ENCODE peak calls at places on chromosomes 11 and 22, in six cellular contexts. P is activated T-cell treated with anti-CD3 and anti-CD28 coated beads, Interleukin-2, amount 50 U/mL, for 1 hour; E is lung; M is naive B cell; N is mesenteric fat pad; R is neural crest cell. T is an unnamed sample.

GRCh38 chr22:37334461-37334858 is 52.2 kb downstream of the CYTH4 start:
- DNase-seq in N (no peak), E (no peak), R (no peak), M (no peak), P (no peak), T (no peak)

GRCh38 chr11:133841279-133842043 is 3.9 kb downstream of the SPATA19 start:
- DNase-seq in N (no peak), E (peak), P (no peak), R (no peak), M (no peak), T (no peak)

GRCh38 chr11:44992181-44992582 is 41.5 kb upstream of the TP53I11 start:
- DNase-seq in P (no peak), R (no peak), M (no peak), N (no peak), E (no peak), T (peak)

GRCh38 chr22:19631899-19632670 is 82.2 kb upstream of the SEPTIN5 start:
- DNase-seq in E (no peak), M (no peak), N (peak), R (peak), P (no peak), T (no peak)

GRCh38 chr11:92886243-92886905 is 83.1 kb upstream of the MTNR1B start:
- DNase-seq in R (peak), P (no peak), N (no peak), M (no peak), E (no peak), T (no peak)

GRCh38 chr11:111538407-111539114 is 2.0 kb upstream of the LAYN start:
- DNase-seq in M (no peak), P (no peak), E (no peak), R (no peak), N (no peak), T (no peak)

GRCh38 chr11:118691926-118692830 is 12.7 kb upstream of the TREH start:
- DNase-seq in R (no peak), N (no peak), E (no peak), M (no peak), P (peak), T (no peak)

GRCh38 chr11:9763301-9763700 is 99.4 kb downstream of the SWAP70 start:
- DNase-seq in M (no peak), P (no peak), N (no peak), R (no peak), E (no peak), T (no peak)

GRCh38 chr11:65422633-65423515 is at the start of gene NEAT1:
- DNase-seq in M (peak), P (peak), R (peak), E (peak), N (peak), T (peak)

GRCh38 chr11:72585762-72586590 is 88.2 kb downstream of the PDE2A start:
- DNase-seq in N (no peak), R (peak), M (peak), P (peak), E (peak), T (no peak)

GRCh38 chr11:3700910-3701309 is 29.7 kb upstream of the CHRNA10 start:
- DNase-seq in E (no peak), R (no peak), N (no peak), M (no peak), P (no peak), T (no peak)

GRCh38 chr11:83971063-83971462 is 684.9 kb upstream of the CCDC90B start:
- DNase-seq in M (no peak), R (no peak), N (no peak), E (no peak), P (no peak), T (peak)

GRCh38 chr11:111336582-111337256 is 38.4 kb downstream of the POU2AF3 start:
- DNase-seq in P (no peak), R (no peak), N (no peak), E (no peak), M (no peak), T (no peak)

GRCh38 chr22:28793976-28794584 is 6.3 kb downstream of the XBP1 start:
- DNase-seq in E (no peak), R (no peak), M (no peak), N (no peak), P (no peak), T (no peak)

GRCh38 chr22:17917490-17917983 is 106.8 kb downstream of the MICAL3 start:
- DNase-seq in M (peak), P (no peak), R (no peak), N (peak), E (no peak), T (no peak)

GRCh38 chr11:65594991-65595920 is at the start of gene KCNK7:
- DNase-seq in M (no peak), N (no peak), P (no peak), R (no peak), E (no peak), T (no peak)

GRCh38 chr22:48740086-48740730 is 1087.5 kb downstream of the BRD1 start:
- DNase-seq in M (no peak), R (no peak), P (no peak), E (no peak), N (peak), T (no peak)

GRCh38 chr22:40044870-40045834 is 50.4 kb downstream of the FAM83F start:
- DNase-seq in R (no peak), N (peak), E (peak), M (peak), P (peak), T (peak)

GRCh38 chr11:107744736-107745135 is 32.9 kb upstream of the SLN start:
- DNase-seq in R (no peak), E (no peak), P (no peak), N (no peak), M (no peak), T (no peak)

T was measured in amygdala.